ENCODE peak calls at places on chromosome 10, in nine cellular contexts. W is foreskin fibroblast; U is astrocyte; R is A549; L is prostate gland; Q is cardiac fibroblast; H is brain microvascular endothelial cell; C is naive thymus-derived CD4-positive, alpha-beta T cell; I is neural progenitor cell. V is an unnamed sample.

GRCh38 chr10:128156999-128157755 is 31.0 kb upstream of the MKI67 start:
- DNase-seq in W (no peak), U (no peak), R (no peak), L (no peak), Q (no peak), H (no peak), C (no peak), I (no peak), V (no peak)

GRCh38 chr10:97798958-97799565 is 27.3 kb upstream of the SFRP5 start:
- DNase-seq in W (no peak), U (no peak), R (no peak), L (no peak), Q (no peak), H (no peak), C (no peak), I (no peak), V (no peak)

GRCh38 chr10:33952692-33953360 is 618.4 kb upstream of the NRP1 start:
- DNase-seq in W (peak), U (peak), R (no peak), L (no peak), Q (peak), H (peak), C (no peak), I (no peak), V (no peak)

GRCh38 chr10:110500515-110500905 is 2.8 kb downstream of the DUSP5 start:
- DNase-seq in W (peak), U (peak), R (no peak), L (no peak), Q (peak), H (peak), C (no peak), I (no peak), V (no peak)

GRCh38 chr10:102604379-102604960 is 39.8 kb upstream of the TRIM8 start:
- DNase-seq in W (peak), U (peak), R (peak), L (no peak), Q (peak), H (peak), C (no peak), I (no peak), V (no peak)

GRCh38 chr10:104780946-104781345 is 139.9 kb downstream of the SORCS3 start:
- DNase-seq in W (no peak), U (no peak), R (no peak), L (no peak), Q (no peak), H (no peak), C (no peak), I (no peak), V (no peak)

GRCh38 chr10:124683816-124684215 is 60.4 kb downstream of the FAM53B start:
- DNase-seq in W (no peak), U (no peak), R (no peak), L (no peak), Q (no peak), H (no peak), C (no peak), I (no peak), V (no peak)

GRCh38 chr10:80186364-80187012 is 18.8 kb downstream of the ANXA11 start:
- DNase-seq in W (peak), U (no peak), R (no peak), L (no peak), Q (no peak), H (no peak), C (peak), I (no peak), V (no peak)

GRCh38 chr10:26859241-26860025 is 1.3 kb downstream of the ABI1 start:
- DNase-seq in W (peak), U (no peak), R (no peak), L (no peak), Q (no peak), H (no peak), C (no peak), I (peak), V (no peak)

DNA sequence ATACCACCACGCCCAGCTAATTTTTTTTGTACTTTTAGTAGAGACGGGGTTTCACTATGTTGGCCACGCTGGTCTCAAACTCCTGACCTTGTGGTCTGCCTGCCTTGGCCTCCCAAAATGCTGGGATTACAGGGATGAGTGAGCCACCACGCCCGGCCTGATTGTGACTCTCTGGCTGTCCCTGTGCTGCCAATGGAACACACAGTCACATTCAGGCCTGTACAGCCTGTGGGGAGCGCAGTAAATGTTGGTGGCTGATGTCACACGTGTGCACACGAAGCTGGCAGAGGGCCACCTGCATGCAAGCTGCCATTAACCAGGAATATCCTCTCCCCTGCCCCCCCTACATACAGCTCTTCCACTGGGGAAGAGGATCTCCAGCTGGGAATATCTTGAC is 22.1 kb downstream of the POLL start:
- DNase-seq in W (no peak), U (no peak), R (no peak), L (no peak), Q (no peak), H (no peak), C (no peak), I (no peak), V (no peak)
- H3K4me3 ChIP-seq in W (no peak), U (peak), R (no peak), L (no peak), Q (no peak), H (no peak), C (no peak), I (no peak), V (no peak)

GRCh38 chr10:116831086-116831485 is 18.2 kb upstream of the ENO4 start:
- DNase-seq in W (no peak), U (no peak), R (no peak), L (no peak), Q (no peak), H (no peak), C (no peak), I (no peak), V (no peak)
- H3K4me3 ChIP-seq in W (no peak), U (no peak), R (no peak), L (no peak), Q (no peak), H (no peak), C (no peak), I (no peak), V (no peak)

DNA sequence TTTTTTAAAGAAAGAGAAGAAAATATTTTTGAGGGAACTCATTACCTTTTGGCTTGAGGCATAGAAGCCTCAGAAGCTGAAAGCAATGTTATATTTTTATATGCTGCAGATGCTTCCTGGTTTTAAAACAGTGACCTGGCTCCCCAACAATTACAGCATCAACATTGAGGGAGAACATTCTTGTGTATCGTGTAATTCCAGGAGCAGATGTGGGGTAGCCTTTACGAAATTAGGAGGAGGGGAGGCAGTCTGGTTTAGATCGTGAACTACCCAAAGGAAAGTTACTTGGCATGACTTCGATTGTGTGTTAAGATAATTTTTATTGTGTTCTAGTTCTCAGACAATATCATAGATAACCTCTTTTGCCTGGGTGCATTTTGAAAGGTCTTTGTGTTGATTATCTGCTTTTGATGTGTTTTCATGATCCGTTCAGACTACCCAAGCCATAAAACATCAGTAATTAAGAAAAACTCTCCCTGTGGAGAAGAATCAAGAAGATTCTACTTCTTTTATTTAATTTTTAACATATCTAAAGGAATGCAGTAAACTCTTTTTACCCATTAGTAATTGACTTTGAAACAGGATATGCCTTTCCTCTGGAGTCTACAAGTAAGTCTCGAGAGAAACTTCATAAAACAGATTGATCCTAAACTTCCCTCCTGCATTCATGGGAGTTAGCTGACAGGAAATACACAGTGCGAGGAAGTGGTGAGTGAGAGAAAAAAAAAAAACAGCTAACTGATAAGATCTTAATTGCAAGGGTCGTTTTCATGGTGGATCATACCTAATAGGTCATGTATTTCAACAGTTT is 141.4 kb downstream of the KIAA1217 start:
- DNase-seq in W (peak), U (peak), R (no peak), L (no peak), Q (peak), H (peak), C (no peak), I (no peak), V (no peak)
- H3K4me3 ChIP-seq in W (no peak), U (no peak), R (no peak), L (no peak), Q (no peak), H (no peak), C (no peak), I (no peak), V (no peak)

DNA sequence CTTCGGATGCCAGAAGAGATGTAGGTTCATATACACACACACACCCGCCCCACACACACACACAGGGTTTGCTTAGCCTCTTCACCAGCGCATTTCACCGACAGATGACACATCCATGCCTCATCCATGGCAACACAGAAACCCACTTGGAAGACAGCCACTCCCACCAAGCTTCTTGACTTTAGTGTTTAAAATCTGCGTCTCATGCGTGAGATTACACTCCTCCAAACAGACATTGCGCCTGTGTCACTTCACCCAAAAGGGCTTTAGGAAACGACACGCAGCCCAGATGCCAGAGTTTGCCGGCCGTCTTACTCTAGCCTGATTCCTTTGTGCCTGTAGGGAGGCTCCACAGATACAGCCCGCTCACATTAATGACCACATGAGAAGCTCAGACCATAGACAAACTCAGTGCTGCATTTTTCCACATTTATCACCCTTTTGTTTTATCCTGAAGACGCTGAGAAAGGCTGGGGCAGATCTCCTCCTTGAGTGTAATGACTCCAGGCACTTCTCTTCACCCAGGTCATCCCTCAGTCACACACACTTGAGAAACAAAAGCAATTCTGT is 73.8 kb downstream of the DIP2C start:
- DNase-seq in W (peak), U (peak), R (no peak), L (no peak), Q (peak), H (peak), C (no peak), I (peak), V (no peak)
- H3K4me3 ChIP-seq in W (no peak), U (peak), R (no peak), L (no peak), Q (no peak), H (peak), C (no peak), I (no peak), V (no peak)

DNA sequence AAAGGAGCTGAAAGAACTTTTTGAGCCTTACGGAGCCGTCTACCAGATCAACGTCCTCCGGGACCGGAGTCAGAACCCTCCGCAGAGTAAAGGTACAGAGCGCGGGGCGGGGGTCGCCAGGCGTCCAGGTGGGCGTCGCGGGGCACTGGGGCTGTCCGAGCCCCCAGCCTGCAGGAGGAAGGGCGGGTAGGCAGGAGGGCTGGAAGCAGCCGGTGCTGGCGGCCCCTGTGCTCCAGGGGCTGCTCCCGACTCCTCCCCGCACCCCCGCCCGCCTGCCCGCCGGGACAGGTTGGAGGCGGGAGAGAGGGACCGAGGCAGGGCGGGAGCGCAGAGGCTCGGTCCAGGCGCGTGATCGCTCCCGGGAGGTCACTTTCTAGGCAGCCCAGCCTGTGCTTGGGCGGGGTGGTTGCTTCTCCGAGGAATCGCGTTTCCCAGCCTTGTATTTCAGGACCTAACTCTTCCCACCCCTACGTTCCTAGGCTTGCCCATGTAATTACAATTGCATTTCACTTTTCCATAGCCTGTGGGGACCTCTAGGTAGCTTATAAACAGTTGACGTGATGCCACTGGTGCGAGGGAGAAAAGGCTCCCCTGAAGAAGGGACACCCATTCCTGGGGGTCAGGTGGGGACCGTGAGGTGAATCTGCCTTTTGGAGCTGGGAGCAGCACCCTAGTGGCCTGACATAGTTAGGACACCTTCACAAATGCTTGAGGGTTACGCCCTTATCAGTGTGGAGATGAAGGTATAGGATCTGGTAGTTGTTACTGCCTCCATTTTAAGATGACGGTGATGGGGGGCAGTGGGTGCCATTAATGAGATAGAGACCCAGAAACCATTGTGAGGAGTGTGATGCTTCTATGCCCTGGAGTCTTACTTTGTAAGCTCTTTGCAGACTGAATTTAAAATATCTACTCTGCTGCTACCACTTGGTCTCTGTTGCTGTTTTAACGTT is 148.2 kb downstream of the CELF2 start:
- DNase-seq in W (peak), U (no peak), R (peak), L (peak), Q (peak), H (no peak), C (peak), I (peak), V (no peak)
- H3K4me3 ChIP-seq in W (peak), U (peak), R (no peak), L (peak), Q (peak), H (peak), C (peak), I (peak), V (no peak)

GRCh38 chr10:91309711-91310110 is 89.2 kb downstream of the PCGF5 start:
- DNase-seq in W (no peak), U (no peak), R (no peak), L (no peak), Q (no peak), H (no peak), C (no peak), I (no peak), V (no peak)

GRCh38 chr10:91311601-91312000 is 91.1 kb downstream of the PCGF5 start:
- DNase-seq in W (peak), U (no peak), R (no peak), L (no peak), Q (no peak), H (no peak), C (no peak), I (no peak), V (no peak)

GRCh38 chr10:91312031-91312733 is 91.7 kb downstream of the PCGF5 start:
- DNase-seq in W (peak), U (no peak), R (no peak), L (no peak), Q (no peak), H (peak), C (no peak), I (no peak), V (no peak)

GRCh38 chr10:91307489-91307888 is 87.0 kb downstream of the PCGF5 start:
- DNase-seq in W (no peak), U (no peak), R (no peak), L (no peak), Q (no peak), H (no peak), C (no peak), I (no peak), V (no peak)
- H3K4me3 ChIP-seq in W (no peak), U (no peak), R (no peak), L (no peak), Q (no peak), H (no peak), C (no peak), I (no peak), V (no peak)

GRCh38 chr10:87865201-87866025 is 2.0 kb downstream of the PTEN start:
- DNase-seq in W (no peak), U (no peak), R (no peak), L (no peak), Q (no peak), H (no peak), C (no peak), I (no peak), V (no peak)

GRCh38 chr10:87866575-87866974 is 3.1 kb downstream of the PTEN start:
- DNase-seq in W (no peak), U (no peak), R (no peak), L (no peak), Q (no peak), H (no peak), C (no peak), I (no peak), V (no peak)

GRCh38 chr10:87862644-87863101 is 660 bp downstream of the KLLN start:
- DNase-seq in W (no peak), U (no peak), R (no peak), L (no peak), Q (no peak), H (no peak), C (no peak), I (peak), V (no peak)

GRCh38 chr10:87863102-87863943 is at the start of the genes KLLN and PTEN:
- DNase-seq in W (peak), U (peak), R (peak), L (peak), Q (peak), H (peak), C (peak), I (peak), V (no peak)

DNA sequence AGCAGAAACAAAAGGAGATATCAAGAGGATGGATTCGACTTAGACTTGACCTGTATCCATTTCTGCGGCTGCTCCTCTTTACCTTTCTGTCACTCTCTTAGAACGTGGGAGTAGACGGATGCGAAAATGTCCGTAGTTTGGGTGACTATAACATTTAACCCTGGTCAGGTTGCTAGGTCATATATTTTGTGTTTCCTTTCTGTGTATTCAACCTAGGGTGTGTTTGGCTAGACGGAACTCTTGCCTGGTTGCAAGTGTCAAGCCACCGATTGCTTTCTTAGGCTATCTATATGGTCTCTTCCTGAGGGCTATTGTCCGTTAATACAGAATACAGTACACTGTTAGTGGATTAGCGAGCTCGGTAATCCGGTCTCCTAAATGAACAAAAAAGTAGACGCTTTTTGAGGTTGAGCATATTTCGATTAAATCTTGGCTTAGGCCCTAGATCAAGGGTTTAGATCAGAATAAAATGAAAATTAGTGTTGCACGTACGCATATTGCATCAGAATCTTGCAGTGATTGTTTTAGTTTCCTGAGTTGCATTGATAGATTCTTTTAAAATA is 1.2 kb downstream of the PTEN start:
- DNase-seq in W (no peak), U (no peak), R (no peak), L (no peak), Q (no peak), H (no peak), C (peak), I (peak), V (no peak)
- H3K4me3 ChIP-seq in W (peak), U (peak), R (peak), L (peak), Q (peak), H (peak), C (peak), I (peak), V (peak)

DNA sequence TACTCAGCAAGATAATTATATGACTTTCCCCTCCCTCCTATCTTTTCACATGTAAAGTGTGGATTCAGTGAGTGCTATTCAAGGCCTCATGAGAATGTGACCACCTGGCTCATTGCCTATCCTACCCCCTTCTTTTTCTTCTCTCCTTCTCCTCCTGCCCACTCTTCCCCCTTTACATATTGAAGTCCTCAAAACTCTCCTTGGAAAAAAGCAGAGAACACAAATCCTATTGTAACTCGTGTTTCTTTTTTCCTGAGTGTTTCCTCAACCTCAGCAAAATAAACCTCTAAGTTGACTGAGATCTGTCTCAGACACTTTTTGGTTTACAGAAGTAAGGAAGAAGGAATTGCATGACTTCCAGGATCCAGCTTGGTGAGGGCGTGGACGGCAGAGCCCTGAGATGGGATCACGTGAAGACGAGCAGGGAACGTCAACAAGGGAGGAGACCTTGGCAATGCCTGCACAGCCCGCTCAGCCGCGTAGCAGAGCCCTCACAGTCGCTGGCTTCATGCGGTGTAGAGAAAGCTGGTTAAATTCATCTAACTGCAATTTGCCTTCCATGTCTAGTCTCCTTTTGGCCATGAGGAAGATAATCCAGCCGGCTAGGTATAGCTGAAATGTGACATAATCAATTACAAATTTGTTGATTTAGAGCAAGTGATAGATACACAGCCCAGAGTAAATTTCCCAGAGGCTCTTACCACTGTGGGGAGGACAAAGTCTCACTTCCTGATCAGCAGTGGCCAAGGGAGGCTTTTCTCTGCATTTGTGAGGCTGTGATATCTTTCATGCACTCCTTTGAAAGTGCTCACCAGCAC is 75.7 kb downstream of the LYZL2 start:
- DNase-seq in W (peak), U (no peak), R (peak), L (peak), Q (peak), H (peak), C (no peak), I (peak), V (no peak)
- H3K4me3 ChIP-seq in W (peak), U (no peak), R (no peak), L (peak), Q (peak), H (no peak), C (no peak), I (no peak), V (no peak)